ENCODE peak calls at places on chromosomes 4 and X, in nine cellular contexts. J is M059J; R is cerebellar nuclear complex; Q is RWPE2; D is CD4-positive, alpha-beta T cell; F is CD14-positive monocyte; M is stimulated activated CD4-positive, alpha-beta T cell treated with anti-CD3 and anti-CD28 coated beads, Interleukin-4, amount 100 ng/mL, for 48 hours; K is activated CD4-positive, CD25-positive, alpha-beta regulatory T cell; A is HCEC 1CT. O is an unnamed sample.
A peak's percentile ranks its signal among the peaks of the same experiment; 100 is the strongest.

GRCh38 chr4:81675785-81676427 is 204.2 kb upstream of the RASGEF1B start:
- DNase-seq in J (no peak), R (no peak), Q (no peak), D (no peak), F (no peak), M (no peak), K (no peak), A (no peak), O (no peak)

GRCh38 chr4:85808104-85808503 is 333.2 kb downstream of the ARHGAP24 start:
- DNase-seq in J (no peak), R (no peak), Q (no peak), D (no peak), F (no peak), M (no peak), K (no peak), A (no peak), O (no peak)

GRCh38 chr4:83054928-83055327 is 19.9 kb downstream of the COPS4 start:
- DNase-seq in J (peak; percentile 24), R (no peak), Q (no peak), D (no peak), F (no peak), M (no peak), K (no peak), A (no peak), O (no peak)

GRCh38 chr4:109803924-109804571 is 2.2 kb upstream of the CFI start:
- DNase-seq in J (peak; percentile 74), R (no peak), Q (no peak), D (no peak), F (no peak), M (no peak), K (no peak), A (peak; percentile 9), O (peak; percentile 74)

GRCh38 chr4:180913750-180914149 is 1329.5 kb upstream of the TENM3 start:
- DNase-seq in J (peak; percentile 90), R (no peak), Q (no peak), D (no peak), F (no peak), M (no peak), K (no peak), A (no peak), O (peak; percentile 69)

GRCh38 chr4:169243808-169244207 is 26.9 kb downstream of the SH3RF1 start:
- DNase-seq in J (peak; percentile 38), R (no peak), Q (no peak), D (no peak), F (no peak), M (no peak), K (no peak), A (no peak), O (no peak)

GRCh38 chr4:8777320-8778196 is 94.1 kb downstream of the HMX1 start:
- DNase-seq in J (peak; percentile 67), R (no peak), Q (no peak), D (no peak), F (no peak), M (no peak), K (no peak), A (no peak), O (peak; percentile 57)

GRCh38 chrX:40148439-40149285 is 50.9 kb upstream of the BCOR start:
- DNase-seq in J (no peak), R (no peak), Q (no peak), D (no peak), F (no peak), M (no peak), K (no peak), A (no peak), O (no peak)

GRCh38 chr4:151766691-151767090 is 5.9 kb upstream of the GATB start:
- DNase-seq in J (no peak), R (no peak), Q (no peak), D (no peak), F (no peak), M (no peak), K (no peak), A (no peak), O (no peak)